ENCODE peak calls at places on chromosomes 5 and 9, in eight cellular contexts. G is iris pigment epithelial cell, R is HAP-1, P is GM12892, V is HEK293T, Z is kidney epithelial cell, T is esophagus squamous epithelium, Y is GM23248. A is an unnamed sample.

GRCh38 chr5:65029178-65029577 is 260.4 kb downstream of the CWC27 start:
- DNase-seq in Z (no peak), P (no peak), G (peak), R (no peak), Y (no peak), V (no peak), T (no peak), A (no peak)

GRCh38 chr5:176837707-176838115 is 27.4 kb downstream of the UNC5A start:
- DNase-seq in Z (peak), V (peak), P (no peak), Y (peak), R (peak), T (no peak), G (peak), A (peak)

GRCh38 chr9:17082343-17082742 is 52.5 kb upstream of the CNTLN start:
- DNase-seq in G (peak), Y (peak), V (peak), T (no peak), Z (no peak), R (peak), P (no peak), A (no peak)

GRCh38 chr5:19208397-19208796 is 779.6 kb downstream of the CDH18 start:
- DNase-seq in R (no peak), P (no peak), V (no peak), T (no peak), Y (no peak), Z (no peak), G (no peak), A (no peak)

GRCh38 chr5:107502711-107503110 is 168.0 kb downstream of the EFNA5 start:
- DNase-seq in R (no peak), P (no peak), G (no peak), T (no peak), Y (no peak), Z (no peak), V (no peak), A (no peak)

GRCh38 chr5:62731011-62731410 is 152.4 kb downstream of the LRRC70 start:
- DNase-seq in Z (no peak), V (no peak), P (no peak), R (no peak), T (no peak), G (no peak), Y (no peak), A (no peak)

GRCh38 chr5:158770506-158770905 is 329.2 kb downstream of the EBF1 start:
- DNase-seq in G (no peak), T (no peak), Z (no peak), Y (peak), P (no peak), R (peak), V (peak), A (peak)

GRCh38 chr5:81313686-81314085 is 12.3 kb downstream of the ZCCHC9 start:
- DNase-seq in G (no peak), T (no peak), R (no peak), V (no peak), Y (peak), P (no peak), Z (no peak), A (no peak)

GRCh38 chr9:75892168-75892901 is 1.9 kb downstream of the PCSK5 start:
- DNase-seq in R (peak), G (no peak), T (no peak), P (no peak), Z (no peak), V (peak), Y (peak), A (no peak)

GRCh38 chr9:19781240-19781639 is 7.6 kb downstream of the SLC24A2 start:
- DNase-seq in Z (no peak), P (no peak), V (no peak), Y (no peak), T (no peak), R (no peak), G (no peak), A (peak)

GRCh38 chr9:130330202-130330601 is 64.6 kb downstream of the HMCN2 start:
- DNase-seq in R (no peak), Z (no peak), P (no peak), V (no peak), G (no peak), Y (no peak), T (no peak), A (no peak)

GRCh38 chr5:83925321-83925877 is 204.7 kb upstream of the HAPLN1 start:
- DNase-seq in R (no peak), G (peak), Z (peak), T (no peak), V (no peak), Y (peak), P (no peak), A (peak)

GRCh38 chr5:54701179-54701578 is 183.6 kb downstream of the SNX18 start:
- DNase-seq in P (no peak), T (no peak), G (peak), R (no peak), V (no peak), Y (peak), Z (peak), A (peak)

GRCh38 chr9:137025120-137025966 is 2.7 kb downstream of the ABCA2 start:
- DNase-seq in G (no peak), Y (no peak), T (no peak), R (no peak), P (no peak), V (no peak), Z (no peak), A (no peak)

GRCh38 chr5:42951847-42952411 is 88.2 kb downstream of the ANXA2R start:
- DNase-seq in G (peak), P (peak), Y (peak), Z (no peak), V (no peak), T (no peak), R (no peak), A (peak)

GRCh38 chr5:172423379-172424110 is 30.8 kb downstream of the SH3PXD2B start:
- DNase-seq in V (no peak), Y (no peak), T (no peak), Z (no peak), R (no peak), P (no peak), G (no peak), A (no peak)

GRCh38 chr5:139738777-139739611 is 56.6 kb upstream of the PSD2 start:
- DNase-seq in V (no peak), P (no peak), Z (no peak), Y (no peak), R (no peak), G (no peak), T (no peak), A (no peak)

GRCh38 chr9:86939311-86939710 is 8.0 kb downstream of the GAS1 start:
- DNase-seq in G (no peak), P (no peak), Y (no peak), V (no peak), T (no peak), Z (no peak), R (no peak), A (no peak)

GRCh38 chr9:107881625-107882300 is 392.2 kb upstream of the KLF4 start:
- DNase-seq in Y (no peak), P (no peak), R (no peak), Z (no peak), T (no peak), V (no peak), G (peak), A (no peak)